ENCODE peak calls at places on chromosomes 4 and X, in four cellular contexts. One of them, this sample, is unnamed.

GRCh38 chr4:99652596-99653436 is 4.8 kb downstream of the C4orf54 start:
- DNase-seq in nephron progenitor cell: peak
- DNase-seq in AG09309: no peak
- DNase-seq in fibroblast of the aortic adventitia: no peak
- DNase-seq in this sample: no peak

GRCh38 chrX:81202413-81202794 is 502 bp downstream of the SH3BGRL start:
- DNase-seq in nephron progenitor cell: no peak
- DNase-seq in AG09309: no peak
- DNase-seq in fibroblast of the aortic adventitia: peak
- DNase-seq in this sample: peak

GRCh38 chr4:1793940-1794808 is 1.1 kb downstream of the FGFR3 start:
- DNase-seq in nephron progenitor cell: peak
- DNase-seq in AG09309: no peak
- DNase-seq in fibroblast of the aortic adventitia: no peak
- DNase-seq in this sample: peak

GRCh38 chr4:152054731-152055130 is 293.9 kb upstream of the GATB start:
- DNase-seq in nephron progenitor cell: no peak
- DNase-seq in AG09309: no peak
- DNase-seq in fibroblast of the aortic adventitia: no peak
- DNase-seq in this sample: no peak

GRCh38 chr4:23746672-23747071 is 143.2 kb downstream of the PPARGC1A start:
- DNase-seq in nephron progenitor cell: no peak
- DNase-seq in AG09309: no peak
- DNase-seq in fibroblast of the aortic adventitia: no peak
- DNase-seq in this sample: no peak

GRCh38 chr4:187550256-187550950 is 445.2 kb upstream of the ZFP42 start:
- DNase-seq in nephron progenitor cell: no peak
- DNase-seq in AG09309: no peak
- DNase-seq in fibroblast of the aortic adventitia: no peak
- DNase-seq in this sample: no peak

GRCh38 chr4:14184265-14184664 is 556.7 kb upstream of the BOD1L1 start:
- DNase-seq in nephron progenitor cell: peak
- DNase-seq in AG09309: peak
- DNase-seq in fibroblast of the aortic adventitia: peak
- DNase-seq in this sample: peak

GRCh38 chrX:152896450-152896849 is 1.4 kb upstream of the ZNF185 start:
- DNase-seq in nephron progenitor cell: no peak
- DNase-seq in AG09309: no peak
- DNase-seq in fibroblast of the aortic adventitia: peak
- DNase-seq in this sample: no peak

GRCh38 chrX:133375558-133376340 is 39.5 kb downstream of the GPC4 start:
- DNase-seq in nephron progenitor cell: no peak
- DNase-seq in AG09309: no peak
- DNase-seq in fibroblast of the aortic adventitia: no peak
- DNase-seq in this sample: no peak

GRCh38 chr4:3444351-3445110 is 2.8 kb downstream of the HGFAC start:
- DNase-seq in nephron progenitor cell: no peak
- DNase-seq in AG09309: no peak
- DNase-seq in fibroblast of the aortic adventitia: no peak
- DNase-seq in this sample: no peak

GRCh38 chr4:102338405-102338804 is 6.9 kb downstream of the SLC39A8 start:
- DNase-seq in nephron progenitor cell: no peak
- DNase-seq in AG09309: no peak
- DNase-seq in fibroblast of the aortic adventitia: no peak
- DNase-seq in this sample: peak

GRCh38 chr4:89681219-89681618 is 155.7 kb downstream of the SNCA start:
- DNase-seq in nephron progenitor cell: peak
- DNase-seq in AG09309: no peak
- DNase-seq in fibroblast of the aortic adventitia: no peak
- DNase-seq in this sample: peak

GRCh38 chr4:180636696-180637095 is 1606.5 kb upstream of the TENM3 start:
- DNase-seq in nephron progenitor cell: no peak
- DNase-seq in AG09309: no peak
- DNase-seq in fibroblast of the aortic adventitia: no peak
- DNase-seq in this sample: peak

GRCh38 chrX:145002776-145003175 is 244.5 kb upstream of the SPANXN1 start:
- DNase-seq in nephron progenitor cell: no peak
- DNase-seq in AG09309: no peak
- DNase-seq in fibroblast of the aortic adventitia: no peak
- DNase-seq in this sample: no peak

GRCh38 chrX:67636532-67636931 is 92.7 kb downstream of the AR start:
- DNase-seq in nephron progenitor cell: no peak
- DNase-seq in AG09309: no peak
- DNase-seq in fibroblast of the aortic adventitia: no peak
- DNase-seq in this sample: peak

GRCh38 chrX:119375561-119375960 is 23.6 kb upstream of the SLC25A43 start:
- DNase-seq in nephron progenitor cell: no peak
- DNase-seq in AG09309: no peak
- DNase-seq in fibroblast of the aortic adventitia: peak
- DNase-seq in this sample: no peak

GRCh38 chr4:9898596-9899345 is 117.3 kb downstream of the DRD5 start:
- DNase-seq in nephron progenitor cell: peak
- DNase-seq in AG09309: no peak
- DNase-seq in fibroblast of the aortic adventitia: peak
- DNase-seq in this sample: peak

GRCh38 chr4:7753931-7754465 is 185.7 kb downstream of the AFAP1 start:
- DNase-seq in nephron progenitor cell: no peak
- DNase-seq in AG09309: no peak
- DNase-seq in fibroblast of the aortic adventitia: no peak
- DNase-seq in this sample: peak

GRCh38 chr4:99803702-99804101 is 12.9 kb upstream of the DAPP1 start:
- DNase-seq in nephron progenitor cell: no peak
- DNase-seq in AG09309: no peak
- DNase-seq in fibroblast of the aortic adventitia: no peak
- DNase-seq in this sample: no peak

GRCh38 chrX:155094468-155095061 is 23.3 kb downstream of the BRCC3 start:
- DNase-seq in nephron progenitor cell: no peak
- DNase-seq in AG09309: no peak
- DNase-seq in fibroblast of the aortic adventitia: peak
- DNase-seq in this sample: peak

GRCh38 chr4:8019396-8020365 is 80.0 kb upstream of the AFAP1 start:
- DNase-seq in nephron progenitor cell: no peak
- DNase-seq in AG09309: no peak
- DNase-seq in fibroblast of the aortic adventitia: no peak
- DNase-seq in this sample: no peak

GRCh38 chr4:141643557-141643956 is 7.2 kb downstream of the IL15 start:
- DNase-seq in nephron progenitor cell: no peak
- DNase-seq in AG09309: no peak
- DNase-seq in fibroblast of the aortic adventitia: peak
- DNase-seq in this sample: peak

GRCh38 chr4:132557660-132558059 is 591.4 kb upstream of the PCDH10 start:
- DNase-seq in nephron progenitor cell: no peak
- DNase-seq in AG09309: no peak
- DNase-seq in fibroblast of the aortic adventitia: no peak
- DNase-seq in this sample: peak

GRCh38 chrX:119218198-119218597 is 17.9 kb upstream of the PGRMC1 start:
- DNase-seq in nephron progenitor cell: no peak
- DNase-seq in AG09309: no peak
- DNase-seq in fibroblast of the aortic adventitia: peak
- DNase-seq in this sample: peak

GRCh38 chr4:8775121-8775520 is 96.5 kb downstream of the HMX1 start:
- DNase-seq in nephron progenitor cell: no peak
- DNase-seq in AG09309: no peak
- DNase-seq in fibroblast of the aortic adventitia: no peak
- DNase-seq in this sample: no peak

GRCh38 chr4:183789657-183790056 is 115.5 kb upstream of the STOX2 start:
- DNase-seq in nephron progenitor cell: no peak
- DNase-seq in AG09309: no peak
- DNase-seq in fibroblast of the aortic adventitia: no peak
- DNase-seq in this sample: no peak

GRCh38 chrX:130637591-130637990 is 235.8 kb downstream of the RBMX2 start:
- DNase-seq in nephron progenitor cell: no peak
- DNase-seq in AG09309: peak
- DNase-seq in fibroblast of the aortic adventitia: peak
- DNase-seq in this sample: peak

GRCh38 chr4:8517946-8518345 is 62.2 kb upstream of the GPR78 start:
- DNase-seq in nephron progenitor cell: no peak
- DNase-seq in AG09309: no peak
- DNase-seq in fibroblast of the aortic adventitia: peak
- DNase-seq in this sample: no peak

DNA sequence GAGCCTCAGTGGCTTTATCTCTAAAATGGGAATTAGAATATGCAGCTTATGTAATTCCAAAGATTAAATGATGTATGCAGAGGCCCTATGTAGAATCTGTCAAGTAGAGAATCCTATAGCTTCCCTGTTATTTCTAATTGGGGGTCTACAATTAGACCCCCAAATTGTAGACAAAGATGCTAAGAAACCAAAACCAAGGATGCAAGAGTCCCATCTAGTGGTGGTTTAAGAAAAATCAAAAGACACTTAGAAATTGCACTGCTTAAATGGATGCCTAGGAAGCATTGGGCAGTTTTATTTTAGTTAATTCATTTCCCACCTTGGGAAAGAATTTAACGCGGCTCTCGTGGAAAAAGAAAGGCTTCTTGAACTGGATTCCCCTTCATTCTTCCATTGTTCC is 115.2 kb downstream of the GABRA2 start:
- DNase-seq in nephron progenitor cell: no peak
- DNase-seq in AG09309: no peak
- DNase-seq in fibroblast of the aortic adventitia: no peak
- DNase-seq in this sample: peak
- TF ChIP-seq CTCF in nephron progenitor cell: peak
- TF ChIP-seq CTCF in AG09309: no peak
- TF ChIP-seq CTCF in fibroblast of the aortic adventitia: no peak
- TF ChIP-seq CTCF in this sample: peak

GRCh38 chr4:84901173-84901572 is 65.3 kb downstream of the WDFY3 start:
- DNase-seq in nephron progenitor cell: no peak
- DNase-seq in AG09309: no peak
- DNase-seq in fibroblast of the aortic adventitia: no peak
- DNase-seq in this sample: no peak
- TF ChIP-seq CTCF in nephron progenitor cell: no peak
- TF ChIP-seq CTCF in AG09309: no peak
- TF ChIP-seq CTCF in fibroblast of the aortic adventitia: no peak
- TF ChIP-seq CTCF in this sample: no peak

DNA sequence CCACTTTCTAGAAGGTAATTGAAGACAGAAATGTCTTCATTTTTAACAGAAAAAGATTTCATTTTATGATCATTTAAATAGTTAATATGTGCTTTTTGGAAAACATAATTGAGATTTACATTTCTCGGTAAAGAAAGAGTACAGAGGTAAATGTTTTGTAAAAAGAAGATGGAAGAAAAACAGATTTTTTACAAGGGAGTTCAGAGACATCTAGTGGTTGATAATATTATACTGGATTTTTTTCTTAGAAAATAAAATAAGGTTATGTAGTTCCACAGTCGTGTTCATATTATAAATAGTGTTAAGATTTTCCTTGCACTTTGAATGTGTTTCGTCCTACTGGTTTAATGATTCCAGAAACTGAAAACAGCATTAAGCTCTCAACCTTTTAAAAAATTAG is 60.6 kb downstream of the SMARCA1 start:
- DNase-seq in nephron progenitor cell: no peak
- DNase-seq in AG09309: no peak
- DNase-seq in fibroblast of the aortic adventitia: no peak
- DNase-seq in this sample: no peak
- TF ChIP-seq CTCF in nephron progenitor cell: no peak
- TF ChIP-seq CTCF in AG09309: no peak
- TF ChIP-seq CTCF in fibroblast of the aortic adventitia: peak
- TF ChIP-seq CTCF in this sample: peak

GRCh38 chr4:61223385-61223784 is 23.3 kb downstream of the ADGRL3 start:
- DNase-seq in nephron progenitor cell: no peak
- DNase-seq in AG09309: no peak
- DNase-seq in fibroblast of the aortic adventitia: no peak
- DNase-seq in this sample: no peak

GRCh38 chr4:61220556-61220955 is 20.4 kb downstream of the ADGRL3 start:
- DNase-seq in nephron progenitor cell: no peak
- DNase-seq in AG09309: no peak
- DNase-seq in fibroblast of the aortic adventitia: no peak
- DNase-seq in this sample: peak

DNA sequence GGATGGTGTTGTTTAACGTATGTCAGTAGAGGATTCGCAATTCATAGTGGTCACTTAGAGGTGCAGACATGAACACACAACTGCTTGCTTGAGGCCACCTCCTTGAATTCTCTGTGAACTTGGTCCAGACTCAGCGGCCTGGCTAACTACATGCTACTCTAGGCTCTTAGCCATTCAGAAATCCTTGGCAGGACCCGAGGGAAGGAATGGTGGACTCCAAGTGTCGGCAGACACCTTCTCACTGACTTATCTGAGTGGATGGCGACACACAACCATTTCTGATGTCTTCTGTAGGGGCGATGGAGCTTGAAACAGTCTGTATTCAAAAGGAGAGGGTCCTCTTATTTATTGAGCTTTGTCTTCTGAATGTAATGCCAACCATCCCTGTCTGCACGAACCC is 24.4 kb downstream of the ADGRL3 start:
- DNase-seq in nephron progenitor cell: no peak
- DNase-seq in AG09309: no peak
- DNase-seq in fibroblast of the aortic adventitia: no peak
- DNase-seq in this sample: no peak
- TF ChIP-seq CTCF in nephron progenitor cell: no peak
- TF ChIP-seq CTCF in AG09309: no peak
- TF ChIP-seq CTCF in fibroblast of the aortic adventitia: no peak
- TF ChIP-seq CTCF in this sample: no peak

GRCh38 chr4:41216294-41217019 is 2.1 kb upstream of the APBB2 start:
- DNase-seq in nephron progenitor cell: peak
- DNase-seq in AG09309: no peak
- DNase-seq in fibroblast of the aortic adventitia: peak
- DNase-seq in this sample: peak
- TF ChIP-seq CTCF in nephron progenitor cell: peak
- TF ChIP-seq CTCF in AG09309: peak
- TF ChIP-seq CTCF in fibroblast of the aortic adventitia: peak
- TF ChIP-seq CTCF in this sample: peak

GRCh38 chrX:153960786-153961185 is 10.8 kb downstream of the HCFC1 start:
- DNase-seq in nephron progenitor cell: no peak
- DNase-seq in AG09309: no peak
- DNase-seq in fibroblast of the aortic adventitia: no peak
- DNase-seq in this sample: no peak
- TF ChIP-seq CTCF in nephron progenitor cell: no peak
- TF ChIP-seq CTCF in AG09309: no peak
- TF ChIP-seq CTCF in fibroblast of the aortic adventitia: no peak
- TF ChIP-seq CTCF in this sample: no peak

GRCh38 chrX:9995855-9996339 is 28.7 kb downstream of the CLDN34 start:
- DNase-seq in nephron progenitor cell: peak
- DNase-seq in AG09309: peak
- DNase-seq in fibroblast of the aortic adventitia: peak
- DNase-seq in this sample: peak
- TF ChIP-seq CTCF in nephron progenitor cell: peak
- TF ChIP-seq CTCF in AG09309: peak
- TF ChIP-seq CTCF in fibroblast of the aortic adventitia: peak
- TF ChIP-seq CTCF in this sample: peak

This sample was measured in choroid plexus epithelial cell.